ENCODE peak calls at places on chromosomes 6 and 20, in nine cellular contexts. K is astrocyte of the cerebellum; P is LoVo; I is nephron progenitor cell; M is stimulated activated CD8-positive, alpha-beta memory T cell treated with anti-CD3 and anti-CD28 coated beads, Interleukin-15, amount 100 ng/mL, for 1 hour; Y is activated B cell treated with CpG ODN at 0.5 μM for 24 hours; S is CD8-positive, alpha-beta memory T cell; H is dermis blood vessel endothelial cell; R is fibroblast of the aortic adventitia. J is an unnamed sample.

GRCh38 chr6:127201321-127201720 is 65.3 kb upstream of the RNF146 start:
- DNase-seq in K (no peak), P (no peak), I (no peak), M (no peak), Y (no peak), S (no peak), H (peak; percentile 66), R (peak; percentile 59), J (no peak)

GRCh38 chr6:32844839-32845372 is 1.1 kb upstream of the PSMB8 start:
- DNase-seq in K (no peak), P (no peak), I (no peak), M (no peak), Y (no peak), S (no peak), H (no peak), R (no peak), J (no peak)

GRCh38 chr6:167493961-167494697 is 169.2 kb downstream of the TTLL2 start:
- DNase-seq in K (no peak), P (no peak), I (peak; percentile 37), M (no peak), Y (no peak), S (no peak), H (no peak), R (no peak), J (no peak)

GRCh38 chr6:30555428-30556005 is 772 bp downstream of the GNL1 start:
- DNase-seq in K (no peak), P (no peak), I (peak; percentile 64), M (no peak), Y (no peak), S (no peak), H (peak; percentile 55), R (peak; percentile 37), J (peak; percentile 43)

GRCh38 chr6:137342607-137343186 is 123.5 kb upstream of the IFNGR1 start:
- DNase-seq in K (no peak), P (no peak), I (no peak), M (no peak), Y (no peak), S (no peak), H (no peak), R (peak; percentile 3), J (no peak)

GRCh38 chr6:42429836-42430235 is 21.9 kb downstream of the TRERF1 start:
- DNase-seq in K (no peak), P (no peak), I (no peak), M (no peak), Y (no peak), S (no peak), H (no peak), R (no peak), J (no peak)

GRCh38 chr6:69976591-69977090 is 110.3 kb downstream of the COL19A1 start:
- DNase-seq in K (no peak), P (no peak), I (no peak), M (no peak), Y (no peak), S (no peak), H (no peak), R (no peak), J (no peak)

GRCh38 chr6:137589067-137589848 is 95.1 kb upstream of the OLIG3 start:
- DNase-seq in K (no peak), P (peak; percentile 7), I (no peak), M (peak; percentile 19), Y (no peak), S (peak; percentile 72), H (peak; percentile 34), R (peak; percentile 28), J (peak; percentile 53)

GRCh38 chr20:25486377-25486776 is 78.9 kb downstream of the GINS1 start:
- DNase-seq in K (no peak), P (no peak), I (no peak), M (no peak), Y (no peak), S (no peak), H (no peak), R (peak; percentile 22), J (no peak)

GRCh38 chr6:169885831-169886230 is 134.4 kb downstream of the ERMARD start:
- DNase-seq in K (no peak), P (no peak), I (no peak), M (no peak), Y (no peak), S (no peak), H (no peak), R (no peak), J (no peak)